ENCODE peak calls at places on chromosomes 1 and 21, in nine cellular contexts. R is breast epithelium, C is adrenal gland, L is ovary, S is body of pancreas, J is uterus, K is right lobe of liver, Q is suprapubic skin, X is heart left ventricle. D is an unnamed sample.
A peak's percentile ranks its signal among the peaks of the same experiment; 100 is the strongest.

GRCh38 chr21:31872452-31873274 is at the start of gene HUNK:
- DNase-seq in R (peak; percentile 34), C (peak; percentile 56), L (peak; percentile 57), S (peak; percentile 78), J (peak; percentile 34), K (no peak), Q (peak; percentile 73), X (no peak), D (peak; percentile 36)

GRCh38 chr1:10598088-10598712 is 123.5 kb downstream of the PEX14 start:
- DNase-seq in R (no peak), C (no peak), L (no peak), S (peak; percentile 36), J (no peak), K (no peak), Q (no peak), X (no peak), D (no peak)

GRCh38 chr1:64469977-64470669 is at the start of gene CACHD1:
- DNase-seq in R (peak; percentile 70), C (peak; percentile 89), L (peak; percentile 87), S (peak; percentile 89), J (peak; percentile 84), K (peak; percentile 78), Q (peak; percentile 80), X (peak; percentile 83), D (peak; percentile 81)

GRCh38 chr21:35520869-35521268 is 471.8 kb upstream of the RUNX1 start:
- DNase-seq in R (no peak), C (no peak), L (no peak), S (no peak), J (no peak), K (no peak), Q (no peak), X (no peak), D (no peak)

GRCh38 chr1:178634445-178634844 is 90.6 kb upstream of the RALGPS2 start:
- DNase-seq in R (no peak), C (peak; percentile 58), L (no peak), S (no peak), J (no peak), K (no peak), Q (no peak), X (peak; percentile 70), D (no peak)

GRCh38 chr1:162916407-162916806 is 55.4 kb upstream of the CCDC190 start:
- DNase-seq in R (no peak), C (no peak), L (no peak), S (no peak), J (no peak), K (no peak), Q (no peak), X (no peak), D (no peak)

GRCh38 chr1:209723761-209724693 is 19.4 kb downstream of the HSD11B1 start:
- DNase-seq in R (no peak), C (no peak), L (no peak), S (no peak), J (no peak), K (no peak), Q (no peak), X (no peak), D (no peak)

GRCh38 chr21:35674895-35675470 is 385.3 kb downstream of the SETD4 start:
- DNase-seq in R (no peak), C (no peak), L (no peak), S (peak; percentile 50), J (no peak), K (no peak), Q (no peak), X (no peak), D (no peak)

GRCh38 chr1:222049176-222049575 is 307.3 kb upstream of the DUSP10 start:
- DNase-seq in R (no peak), C (no peak), L (no peak), S (no peak), J (no peak), K (no peak), Q (no peak), X (no peak), D (no peak)

GRCh38 chr1:243264718-243265117 is 8.9 kb downstream of the SDCCAG8 start:
- DNase-seq in R (no peak), C (no peak), L (no peak), S (no peak), J (no peak), K (no peak), Q (no peak), X (no peak), D (no peak)

GRCh38 chr1:246930830-246931548 is 759 bp downstream of the AHCTF1 start:
- DNase-seq in R (peak; percentile 44), C (peak; percentile 75), L (peak; percentile 70), S (peak; percentile 63), J (peak; percentile 54), K (peak; percentile 74), Q (peak; percentile 82), X (peak; percentile 81), D (peak; percentile 48)

GRCh38 chr1:11407301-11407994 is 71.5 kb upstream of the DISP3 start:
- DNase-seq in R (peak; percentile 51), C (no peak), L (no peak), S (no peak), J (no peak), K (no peak), Q (no peak), X (no peak), D (no peak)

GRCh38 chr21:39006653-39007417 is 176.4 kb downstream of the PSMG1 start:
- DNase-seq in R (peak; percentile 32), C (peak; percentile 87), L (peak; percentile 72), S (no peak), J (peak; percentile 46), K (no peak), Q (peak; percentile 85), X (peak; percentile 84), D (peak; percentile 62)

GRCh38 chr1:44524655-44525530 is 119.8 kb downstream of the RNF220 start:
- DNase-seq in R (no peak), C (no peak), L (no peak), S (no peak), J (no peak), K (no peak), Q (no peak), X (no peak), D (no peak)

GRCh38 chr1:203278087-203278884 is 27.0 kb upstream of the BTG2 start:
- DNase-seq in R (peak; percentile 89), C (peak; percentile 96), L (peak; percentile 95), S (peak; percentile 89), J (peak; percentile 97), K (peak; percentile 75), Q (peak; percentile 94), X (peak; percentile 95), D (peak; percentile 67)

GRCh38 chr21:21000576-21001175 is 2.5 kb downstream of the NCAM2 start:
- DNase-seq in R (no peak), C (no peak), L (no peak), S (no peak), J (no peak), K (no peak), Q (no peak), X (no peak), D (no peak)

GRCh38 chr1:235073331-235073967 is 55.2 kb downstream of the TOMM20 start:
- DNase-seq in R (peak; percentile 98), C (no peak), L (no peak), S (peak; percentile 96), J (no peak), K (peak; percentile 94), Q (peak; percentile 91), X (peak; percentile 81), D (peak; percentile 95)

GRCh38 chr1:67748630-67749029 is 63.6 kb downstream of the GADD45A start:
- DNase-seq in R (no peak), C (no peak), L (no peak), S (peak; percentile 35), J (no peak), K (no peak), Q (no peak), X (no peak), D (no peak)
- H3K4me1 ChIP-seq in R (peaks cover 34% of the 10 kb centered on the region), C (peaks cover 24% of the 10 kb centered on the region), L (peaks cover 18% of the 10 kb centered on the region), S (peaks cover 37% of the 10 kb centered on the region), J (no peaks in the 10 kb centered on the region), K (peaks cover 27% of the 10 kb centered on the region), Q (peaks cover 58% of the 10 kb centered on the region), X (peaks cover 41% of the 10 kb centered on the region), D (no peaks in the 10 kb centered on the region)

GRCh38 chr1:165631403-165632151 is 543 bp downstream of the MGST3 start:
- DNase-seq in R (peak; percentile 37), C (peak; percentile 77), L (peak; percentile 59), S (peak; percentile 66), J (peak; percentile 41), K (peak; percentile 64), Q (peak; percentile 77), X (peak; percentile 72), D (peak; percentile 53)
- TF ChIP-seq POLR2A in R (no peak), C (peak; percentile 35), L (no peak), S (no peak), J (no peak), K (no peak), Q (no peak), X (no peak), D (no peak)

GRCh38 chr21:34020005-34020847 is 53.2 kb upstream of the MRPS6 start:
- DNase-seq in R (no peak), C (peak; percentile 56), L (no peak), S (peak; percentile 5), J (no peak), K (no peak), Q (no peak), X (no peak), D (no peak)
- TF ChIP-seq CTCF in R (no peak), C (peak; percentile 22), L (no peak), S (no peak), J (no peak), K (no peak), Q (no peak), X (no peak), D (no peak)

GRCh38 chr1:226125097-226125630 is 61.4 kb downstream of the ACBD3 start:
- DNase-seq in R (peak; percentile 74), C (peak; percentile 92), L (peak; percentile 90), S (peak; percentile 94), J (peak; percentile 85), K (peak; percentile 87), Q (peak; percentile 92), X (peak; percentile 89), D (peak; percentile 88)
- H3K4me1 ChIP-seq in R (no peaks in the 10 kb centered on the region), C (peaks cover 4% of the 10 kb centered on the region), L (no peaks in the 10 kb centered on the region), S (peaks cover 56% of the 10 kb centered on the region), J (no peaks in the 10 kb centered on the region), K (peaks cover 8% of the 10 kb centered on the region), Q (peaks cover 56% of the 10 kb centered on the region), X (peaks cover 17% of the 10 kb centered on the region), D (no peaks in the 10 kb centered on the region)

GRCh38 chr1:211577826-211578639 is 928 bp downstream of the SLC30A1 start:
- DNase-seq in R (peak; percentile 46), C (peak; percentile 80), L (peak; percentile 82), S (peak; percentile 85), J (peak; percentile 69), K (peak; percentile 82), Q (peak; percentile 80), X (peak; percentile 89), D (peak; percentile 67)
- TF ChIP-seq POLR2A in R (no peak), C (no peak), L (no peak), S (peak; percentile 48), J (no peak), K (peak; percentile 36), Q (no peak), X (no peak), D (peak; percentile 38)